ENCODE peak calls at places on chromosomes 11 and 22, in four cellular contexts. R, C, S and G are unnamed samples.
A peak's percentile ranks its signal among the peaks of the same experiment; 100 is the strongest.

GRCh38 chr22:50206599-50206998 is 5.8 kb downstream of the SELENOO start:
- DNase-seq in R (no peak), C (no peak), S (no peak), G (no peak)

GRCh38 chr11:130070109-130070828 is 575 bp downstream of the APLP2 start:
- DNase-seq in R (peak; percentile 55), C (peak; percentile 51), S (peak; percentile 57), G (peak; percentile 60)

GRCh38 chr11:2136209-2136951 is 2.8 kb downstream of the IGF2 start:
- DNase-seq in R (no peak), C (no peak), S (no peak), G (no peak)

GRCh38 chr11:84648413-84648812 is 978.7 kb downstream of the DLG2 start:
- DNase-seq in R (no peak), C (no peak), S (no peak), G (no peak)

GRCh38 chr22:23534201-23534850 is 45.8 kb downstream of the IGLL1 start:
- DNase-seq in R (no peak), C (no peak), S (no peak), G (no peak)

GRCh38 chr22:37549704-37550059 is 10.6 kb upstream of the CDC42EP1 start:
- DNase-seq in R (no peak), C (no peak), S (no peak), G (peak; percentile 90)

GRCh38 chr11:103257360-103257759 is 148.1 kb downstream of the DYNC2H1 start:
- DNase-seq in R (peak; percentile 3), C (no peak), S (no peak), G (no peak)

GRCh38 chr11:77131560-77131959 is 3.5 kb downstream of the MYO7A start:
- DNase-seq in R (no peak), C (no peak), S (no peak), G (no peak)

GRCh38 chr22:42844756-42845155 is 12.3 kb downstream of the ARFGAP3 start:
- DNase-seq in R (no peak), C (no peak), S (peak; percentile 46), G (no peak)

GRCh38 chr11:86923993-86924766 is 31.0 kb downstream of the FZD4 start:
- DNase-seq in R (no peak), C (no peak), S (no peak), G (no peak)

GRCh38 chr22:37663521-37664140 is 5.1 kb downstream of the PDXP start:
- DNase-seq in R (no peak), C (no peak), S (no peak), G (no peak)

GRCh38 chr22:37321288-37321687 is 39.0 kb downstream of the CYTH4 start:
- DNase-seq in R (no peak), C (no peak), S (no peak), G (no peak)

GRCh38 chr11:128336203-128336602 is 251.2 kb downstream of the ETS1 start:
- DNase-seq in R (no peak), C (no peak), S (no peak), G (peak; percentile 39)

GRCh38 chr11:109150603-109151002 is 271.4 kb upstream of the C11orf87 start:
- DNase-seq in R (no peak), C (no peak), S (no peak), G (no peak)